ENCODE peak calls at places on chromosomes 16 and 17, in four cellular contexts. One of them, this sample, is unnamed.
A peak's percentile ranks its signal among the peaks of the same experiment; 100 is the strongest.

GRCh38 chr17:144936-145670 is 7.7 kb downstream of the SCGB1C2 start:
- DNase-seq in fibroblast of lung: no peak
- DNase-seq in WTC11: no peak
- DNase-seq in GM23338: no peak
- DNase-seq in this sample: peak; percentile 4

GRCh38 chr17:80981062-80981902 is 10.4 kb upstream of the CHMP6 start:
- DNase-seq in GM23338: peak; percentile 68
- DNase-seq in fibroblast of lung: no peak
- DNase-seq in WTC11: peak; percentile 77
- DNase-seq in this sample: peak; percentile 75

GRCh38 chr17:50480854-50481490 is 2.3 kb downstream of the RSAD1 start:
- DNase-seq in GM23338: no peak
- DNase-seq in WTC11: no peak
- DNase-seq in fibroblast of lung: no peak
- DNase-seq in this sample: no peak

GRCh38 chr16:2751577-2752034 is 832 bp upstream of the SRRM2 start:
- DNase-seq in WTC11: peak; percentile 82
- DNase-seq in GM23338: peak; percentile 92
- DNase-seq in fibroblast of lung: no peak
- DNase-seq in this sample: peak; percentile 78

GRCh38 chr16:50864386-50864785 is 122.5 kb downstream of the CYLD start:
- DNase-seq in fibroblast of lung: no peak
- DNase-seq in GM23338: no peak
- DNase-seq in WTC11: no peak
- DNase-seq in this sample: no peak

GRCh38 chr16:77579283-77579985 is 142.9 kb upstream of the NUDT7 start:
- DNase-seq in fibroblast of lung: peak; percentile 93
- DNase-seq in WTC11: no peak
- DNase-seq in GM23338: no peak
- DNase-seq in this sample: no peak

GRCh38 chr16:15041260-15042011 is 14.4 kb downstream of the NTAN1 start:
- DNase-seq in WTC11: peak; percentile 32
- DNase-seq in fibroblast of lung: peak; percentile 81
- DNase-seq in GM23338: peak; percentile 56
- DNase-seq in this sample: peak; percentile 58

GRCh38 chr16:53666816-53667415 is 36.7 kb downstream of the RPGRIP1L start:
- DNase-seq in fibroblast of lung: no peak
- DNase-seq in GM23338: no peak
- DNase-seq in WTC11: no peak
- DNase-seq in this sample: no peak

GRCh38 chr16:11379420-11379819 is 34.2 kb downstream of the RMI2 start:
- DNase-seq in WTC11: no peak
- DNase-seq in GM23338: no peak
- DNase-seq in fibroblast of lung: no peak
- DNase-seq in this sample: no peak

GRCh38 chr16:78659668-78660217 is 560.3 kb downstream of the WWOX start:
- DNase-seq in WTC11: no peak
- DNase-seq in fibroblast of lung: no peak
- DNase-seq in GM23338: no peak
- DNase-seq in this sample: no peak

GRCh38 chr16:68406458-68407041 is 41.8 kb downstream of the SMPD3 start:
- DNase-seq in GM23338: no peak
- DNase-seq in fibroblast of lung: peak; percentile 13
- DNase-seq in WTC11: no peak
- DNase-seq in this sample: no peak

GRCh38 chr16:52069866-52070265 is 477.1 kb downstream of the TOX3 start:
- DNase-seq in GM23338: peak; percentile 80
- DNase-seq in WTC11: no peak
- DNase-seq in fibroblast of lung: peak; percentile 15
- DNase-seq in this sample: no peak

GRCh38 chr17:63082273-63082861 is 116.3 kb downstream of the TANC2 start:
- DNase-seq in GM23338: peak; percentile 44
- DNase-seq in fibroblast of lung: peak; percentile 77
- DNase-seq in WTC11: no peak
- DNase-seq in this sample: no peak

GRCh38 chr16:2170587-2171435 is 15.2 kb downstream of the TRAF7 start:
- DNase-seq in WTC11: no peak
- DNase-seq in fibroblast of lung: no peak
- DNase-seq in GM23338: no peak
- DNase-seq in this sample: no peak

GRCh38 chr16:52265446-52265861 is 281.5 kb downstream of the TOX3 start:
- DNase-seq in fibroblast of lung: no peak
- DNase-seq in GM23338: peak; percentile 73
- DNase-seq in WTC11: no peak
- DNase-seq in this sample: no peak

GRCh38 chr17:4539576-4540223 is 15.5 kb downstream of the MYBBP1A start:
- DNase-seq in GM23338: no peak
- DNase-seq in WTC11: no peak
- DNase-seq in fibroblast of lung: no peak
- DNase-seq in this sample: no peak

GRCh38 chr17:75864448-75864871 is 9.3 kb upstream of the WBP2 start:
- DNase-seq in fibroblast of lung: peak; percentile 96
- DNase-seq in GM23338: peak; percentile 74
- DNase-seq in WTC11: no peak
- DNase-seq in this sample: no peak

GRCh38 chr17:47776330-47777197 is 43.5 kb downstream of the TBX21 start:
- DNase-seq in WTC11: no peak
- DNase-seq in fibroblast of lung: peak; percentile 55
- DNase-seq in GM23338: peak; percentile 66
- DNase-seq in this sample: no peak

GRCh38 chr17:63349478-63350000 is 96.6 kb downstream of the CYB561 start:
- DNase-seq in WTC11: no peak
- DNase-seq in GM23338: no peak
- DNase-seq in fibroblast of lung: peak; percentile 67
- DNase-seq in this sample: no peak

GRCh38 chr17:49987681-49988441 is 7.2 kb downstream of the DLX3 start:
- DNase-seq in fibroblast of lung: no peak
- DNase-seq in GM23338: peak; percentile 55
- DNase-seq in WTC11: no peak
- DNase-seq in this sample: no peak

GRCh38 chr17:41492351-41492750 is 2.6 kb upstream of the KRT36 start:
- DNase-seq in WTC11: no peak
- DNase-seq in GM23338: no peak
- DNase-seq in fibroblast of lung: peak; percentile 70
- DNase-seq in this sample: no peak

GRCh38 chr17:43524945-43525575 is 21.1 kb downstream of the ETV4 start:
- DNase-seq in GM23338: no peak
- DNase-seq in fibroblast of lung: no peak
- DNase-seq in WTC11: no peak
- DNase-seq in this sample: no peak

GRCh38 chr17:78357177-78357586 is 2.7 kb downstream of the SOCS3 start:
- DNase-seq in GM23338: no peak
- DNase-seq in fibroblast of lung: peak; percentile 85
- DNase-seq in WTC11: no peak
- DNase-seq in this sample: no peak

GRCh38 chr17:79633154-79633553 is 22.3 kb upstream of the RBFOX3 start:
- DNase-seq in WTC11: peak; percentile 3
- DNase-seq in GM23338: no peak
- DNase-seq in fibroblast of lung: no peak
- DNase-seq in this sample: no peak

GRCh38 chr16:69273009-69273408 is 38.1 kb upstream of the VPS4A start:
- DNase-seq in fibroblast of lung: peak; percentile 92
- DNase-seq in GM23338: no peak
- DNase-seq in WTC11: no peak
- DNase-seq in this sample: no peak

GRCh38 chr17:29243792-29244191 is 2.9 kb upstream of the CRYBA1 start:
- DNase-seq in fibroblast of lung: peak; percentile 37
- DNase-seq in WTC11: peak; percentile 47
- DNase-seq in GM23338: peak; percentile 71
- DNase-seq in this sample: no peak

GRCh38 chr17:27390540-27390939 is 65.7 kb upstream of the KSR1 start:
- DNase-seq in fibroblast of lung: no peak
- DNase-seq in GM23338: no peak
- DNase-seq in WTC11: no peak
- DNase-seq in this sample: no peak

GRCh38 chr17:27968206-27968732 is 74.2 kb upstream of the NLK start:
- DNase-seq in WTC11: no peak
- DNase-seq in GM23338: no peak
- DNase-seq in fibroblast of lung: no peak
- DNase-seq in this sample: no peak

GRCh38 chr16:49855280-49855821 is 561 bp downstream of the ZNF423 start:
- DNase-seq in WTC11: peak; percentile 88
- DNase-seq in fibroblast of lung: peak; percentile 82
- DNase-seq in GM23338: peak; percentile 87
- DNase-seq in this sample: peak; percentile 90

GRCh38 chr17:62616993-62617893 is 10.2 kb upstream of the MRC2 start:
- DNase-seq in GM23338: peak; percentile 80
- DNase-seq in WTC11: peak; percentile 74
- DNase-seq in fibroblast of lung: peak; percentile 62
- DNase-seq in this sample: peak; percentile 53

GRCh38 chr17:45274033-45274432 is 12.1 kb upstream of the SPATA32 start:
- DNase-seq in WTC11: no peak
- DNase-seq in GM23338: no peak
- DNase-seq in fibroblast of lung: no peak
- DNase-seq in this sample: no peak

GRCh38 chr17:45357364-45357997 is 40.7 kb upstream of the MAP3K14 start:
- DNase-seq in GM23338: no peak
- DNase-seq in WTC11: no peak
- DNase-seq in fibroblast of lung: no peak
- DNase-seq in this sample: no peak

GRCh38 chr16:9061358-9061813 is 30.1 kb upstream of the HAPSTR1 start:
- DNase-seq in fibroblast of lung: peak; percentile 89
- DNase-seq in WTC11: no peak
- DNase-seq in GM23338: no peak
- DNase-seq in this sample: no peak

GRCh38 chr16:1741553-1742165 is 29.7 kb downstream of the NME3 start:
- DNase-seq in GM23338: no peak
- DNase-seq in fibroblast of lung: no peak
- DNase-seq in WTC11: no peak
- DNase-seq in this sample: peak; percentile 12

GRCh38 chr16:30509081-30509480 is 17.3 kb downstream of the ZNF768 start:
- DNase-seq in GM23338: no peak
- DNase-seq in fibroblast of lung: no peak
- DNase-seq in WTC11: no peak
- DNase-seq in this sample: no peak

GRCh38 chr17:66354472-66354871 is 52.1 kb downstream of the PRKCA start:
- DNase-seq in fibroblast of lung: no peak
- DNase-seq in WTC11: no peak
- DNase-seq in GM23338: no peak
- DNase-seq in this sample: no peak

GRCh38 chr17:75549246-75550138 is 24.0 kb downstream of the LLGL2 start:
- DNase-seq in fibroblast of lung: no peak
- DNase-seq in GM23338: peak; percentile 82
- DNase-seq in WTC11: peak; percentile 76
- DNase-seq in this sample: no peak

GRCh38 chr16:3131755-3132377 is 3.0 kb upstream of the ZNF213 start:
- DNase-seq in WTC11: peak; percentile 81
- DNase-seq in GM23338: peak; percentile 90
- DNase-seq in fibroblast of lung: peak; percentile 28
- DNase-seq in this sample: peak; percentile 82

DNA sequence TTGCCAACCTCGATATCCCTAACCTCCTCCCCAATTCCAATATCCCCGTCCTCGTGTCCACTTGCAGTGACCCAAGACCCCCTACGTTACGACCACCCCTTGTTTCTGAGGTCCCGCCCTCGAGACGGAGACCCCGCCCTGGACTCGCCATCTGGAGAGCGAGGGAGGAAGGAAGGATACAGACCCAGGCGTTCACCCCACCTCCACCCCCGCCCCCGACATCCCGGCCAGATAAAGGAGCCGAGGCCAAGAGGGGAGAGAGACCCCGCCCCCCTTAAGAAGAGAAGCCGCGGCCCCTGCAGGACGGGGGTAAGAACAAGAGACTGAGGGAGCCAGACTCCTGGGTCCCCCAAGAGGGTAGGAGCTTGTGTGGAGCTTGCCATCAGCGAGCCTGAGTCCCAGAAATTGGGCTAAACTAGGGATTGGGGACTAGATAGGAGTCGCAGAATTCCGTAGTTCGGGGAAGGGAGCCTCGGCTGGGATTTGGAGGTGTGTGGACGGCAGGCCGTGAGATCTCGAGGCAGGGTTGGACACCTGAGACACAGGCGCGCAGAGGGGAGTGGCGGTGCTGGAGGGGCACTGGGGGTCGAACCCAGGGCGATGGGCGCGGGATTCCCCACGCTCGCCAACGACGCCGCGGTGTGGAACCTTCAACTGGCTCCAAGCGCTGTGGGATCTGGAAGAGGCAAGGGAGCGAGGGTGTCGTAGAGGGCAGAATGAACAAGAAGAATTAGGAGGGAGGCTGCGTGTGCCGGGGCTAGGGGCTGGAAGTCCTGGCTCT is at the start of gene BCL6B:
- DNase-seq in WTC11: peak; percentile 65
- DNase-seq in GM23338: peak; percentile 68
- DNase-seq in fibroblast of lung: no peak
- DNase-seq in this sample: no peak
- TF ChIP-seq CTCF in WTC11: no peak
- TF ChIP-seq CTCF in GM23338: no peak
- TF ChIP-seq CTCF in fibroblast of lung: no peak
- TF ChIP-seq CTCF in this sample: no peak

GRCh38 chr16:85704900-85705846 is 16.4 kb upstream of the GINS2 start:
- DNase-seq in WTC11: no peak
- DNase-seq in GM23338: no peak
- DNase-seq in fibroblast of lung: no peak
- DNase-seq in this sample: no peak
- TF ChIP-seq CTCF in WTC11: no peak
- TF ChIP-seq CTCF in GM23338: no peak
- TF ChIP-seq CTCF in fibroblast of lung: no peak
- TF ChIP-seq CTCF in this sample: no peak

GRCh38 chr17:10727192-10727591 is 2.6 kb downstream of the TMEM220 start:
- DNase-seq in GM23338: no peak
- DNase-seq in WTC11: no peak
- DNase-seq in fibroblast of lung: no peak
- DNase-seq in this sample: no peak

GRCh38 chr17:10728331-10728730 is 1.5 kb downstream of the TMEM220 start:
- DNase-seq in GM23338: no peak
- DNase-seq in fibroblast of lung: no peak
- DNase-seq in WTC11: no peak
- DNase-seq in this sample: no peak

GRCh38 chr17:10730956-10731879 is 1.4 kb upstream of the TMEM220 start:
- DNase-seq in GM23338: peak; percentile 55
- DNase-seq in fibroblast of lung: peak; percentile 23
- DNase-seq in WTC11: no peak
- DNase-seq in this sample: no peak

GRCh38 chr17:10733666-10734065 is 3.8 kb upstream of the TMEM220 start:
- DNase-seq in WTC11: no peak
- DNase-seq in GM23338: no peak
- DNase-seq in fibroblast of lung: no peak
- DNase-seq in this sample: no peak

GRCh38 chr17:10729334-10730193 is at the start of gene TMEM220:
- DNase-seq in fibroblast of lung: peak; percentile 79
- DNase-seq in WTC11: peak; percentile 84
- DNase-seq in GM23338: peak; percentile 88
- DNase-seq in this sample: peak; percentile 85
- TF ChIP-seq CTCF in fibroblast of lung: no peak
- TF ChIP-seq CTCF in WTC11: no peak
- TF ChIP-seq CTCF in GM23338: no peak
- TF ChIP-seq CTCF in this sample: no peak

DNA sequence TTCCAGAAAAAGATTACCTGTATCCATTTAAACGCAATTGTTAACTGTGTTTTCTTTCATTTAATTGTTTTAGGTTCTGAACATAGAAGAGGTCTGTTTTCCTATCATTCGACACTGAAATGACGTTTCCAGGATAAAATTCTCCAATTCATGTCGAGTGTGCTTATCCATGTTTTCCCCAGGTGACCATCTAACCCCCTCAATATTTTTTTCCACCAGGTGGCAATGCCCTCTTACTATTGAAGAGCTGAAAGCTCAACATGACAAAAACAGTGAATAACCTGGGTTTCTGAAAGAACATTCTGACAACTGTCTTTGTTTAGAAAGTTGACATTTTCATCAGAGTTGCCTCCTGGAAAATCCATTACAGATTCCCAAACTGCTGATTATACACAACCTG is 948.7 kb downstream of the KCNJ2 start:
- DNase-seq in WTC11: no peak
- DNase-seq in GM23338: peak; percentile 62
- DNase-seq in fibroblast of lung: peak; percentile 18
- DNase-seq in this sample: no peak
- TF ChIP-seq CTCF in WTC11: peak; percentile 15
- TF ChIP-seq CTCF in GM23338: peak; percentile 66
- TF ChIP-seq CTCF in fibroblast of lung: no peak
- TF ChIP-seq CTCF in this sample: no peak